ENCODE peak calls at places on chromosomes 2 and 18, in ten cellular contexts. L, G, X, T, A, D, P, J, N and R are unnamed samples.

GRCh38 chr2:162072976-162073775 is 839 bp downstream of the DPP4 start:
- DNase-seq in J (peak), A (peak), X (no peak), L (peak), P (no peak), T (peak), G (no peak), N (no peak), D (no peak), R (no peak)

GRCh38 chr2:129112181-129112580 is 793.5 kb upstream of the HS6ST1 start:
- DNase-seq in P (no peak), A (no peak), N (no peak), L (no peak), J (no peak), D (no peak), G (no peak), X (no peak), T (no peak), R (no peak)

GRCh38 chr2:101758001-101758400 is 60.5 kb downstream of the MAP4K4 start:
- DNase-seq in J (no peak), T (no peak), G (no peak), A (no peak), P (no peak), L (no peak), X (no peak), D (peak), N (no peak), R (no peak)

GRCh38 chr2:98572676-98573075 is 35.6 kb downstream of the COA5 start:
- DNase-seq in D (peak), T (no peak), P (no peak), X (no peak), J (no peak), G (no peak), N (peak), L (no peak), A (peak), R (no peak)

GRCh38 chr2:45301307-45302010 is 292.2 kb upstream of the SIX2 start:
- DNase-seq in D (no peak), G (no peak), N (no peak), P (no peak), X (no peak), T (no peak), A (no peak), J (no peak), L (no peak), R (no peak)

GRCh38 chr2:7191927-7192326 is 274.7 kb downstream of the RNF144A start:
- DNase-seq in G (peak), P (peak), J (peak), N (no peak), T (no peak), X (peak), D (peak), A (no peak), L (no peak), R (no peak)

GRCh38 chr2:190413421-190413820 is 5.3 kb downstream of the MFSD6 start:
- DNase-seq in N (no peak), D (no peak), L (no peak), X (no peak), G (no peak), A (no peak), P (peak), J (no peak), T (no peak), R (no peak)

GRCh38 chr2:221715783-221716386 is 143.8 kb upstream of the EPHA4 start:
- DNase-seq in G (no peak), A (no peak), L (no peak), J (no peak), X (peak), T (no peak), D (peak), P (no peak), N (no peak), R (no peak)

GRCh38 chr2:201120500-201120899 is 4.5 kb downstream of the CFLAR start:
- DNase-seq in P (no peak), X (no peak), N (no peak), D (no peak), J (no peak), A (no peak), L (no peak), T (no peak), G (no peak), R (no peak)

GRCh38 chr2:151766421-151767153 is 32.3 kb upstream of the NEB start:
- DNase-seq in N (no peak), A (no peak), L (no peak), G (peak), D (no peak), T (no peak), P (no peak), J (no peak), X (no peak), R (no peak)

GRCh38 chr2:39733070-39733674 is 45.9 kb downstream of the THUMPD2 start:
- DNase-seq in D (peak), J (no peak), X (no peak), N (no peak), T (no peak), A (no peak), G (peak), P (no peak), L (no peak), R (no peak)

GRCh38 chr2:71531522-71532047 is 78.2 kb downstream of the DYSF start:
- DNase-seq in A (no peak), L (no peak), G (no peak), D (peak), T (no peak), N (peak), P (peak), X (peak), J (no peak), R (no peak)
- TF ChIP-seq CTCF in A (no peak), L (no peak), G (no peak), D (no peak), T (no peak), N (no peak), P (no peak), X (no peak), J (no peak), R (no peak)

GRCh38 chr2:180520206-180520605 is 460.2 kb upstream of the UBE2E3 start:
- DNase-seq in G (no peak), L (no peak), X (peak), N (no peak), T (no peak), J (peak), P (no peak), A (no peak), D (no peak), R (no peak)
- TF ChIP-seq CTCF in G (peak), L (no peak), X (no peak), N (no peak), T (no peak), J (no peak), P (no peak), A (no peak), D (no peak), R (no peak)

GRCh38 chr2:233209117-233209977 is 42.1 kb upstream of the ATG16L1 start:
- DNase-seq in X (peak), J (no peak), G (peak), A (no peak), T (no peak), P (peak), D (peak), N (no peak), L (no peak), R (no peak)

GRCh38 chr2:233209978-233210680 is 41.3 kb upstream of the ATG16L1 start:
- DNase-seq in J (no peak), X (peak), P (no peak), G (no peak), A (no peak), N (no peak), L (no peak), D (no peak), T (no peak), R (no peak)

GRCh38 chr2:233210843-233211600 is 40.5 kb upstream of the ATG16L1 start:
- DNase-seq in X (peak), P (peak), J (peak), N (peak), A (peak), D (peak), G (peak), T (no peak), L (no peak), R (no peak)

GRCh38 chr2:233204286-233204936 is 47.1 kb upstream of the ATG16L1 start:
- DNase-seq in A (no peak), T (no peak), J (no peak), L (no peak), P (no peak), N (no peak), G (no peak), D (no peak), X (no peak), R (no peak)

GRCh38 chr2:233208382-233209116 is 42.9 kb upstream of the ATG16L1 start:
- DNase-seq in T (no peak), L (no peak), D (no peak), X (no peak), J (no peak), G (no peak), P (no peak), A (no peak), N (no peak), R (no peak)
- TF ChIP-seq CTCF in T (no peak), L (no peak), D (no peak), X (no peak), J (no peak), G (no peak), P (peak), A (no peak), N (no peak), R (no peak)

GRCh38 chr2:154837035-154837434 is 138.5 kb downstream of the KCNJ3 start:
- DNase-seq in D (no peak), T (no peak), N (no peak), G (no peak), P (no peak), A (no peak), L (no peak), X (no peak), J (no peak), R (no peak)
- TF ChIP-seq CTCF in D (no peak), T (no peak), N (no peak), G (no peak), P (no peak), A (no peak), L (no peak), X (no peak), J (no peak), R (no peak)

DNA sequence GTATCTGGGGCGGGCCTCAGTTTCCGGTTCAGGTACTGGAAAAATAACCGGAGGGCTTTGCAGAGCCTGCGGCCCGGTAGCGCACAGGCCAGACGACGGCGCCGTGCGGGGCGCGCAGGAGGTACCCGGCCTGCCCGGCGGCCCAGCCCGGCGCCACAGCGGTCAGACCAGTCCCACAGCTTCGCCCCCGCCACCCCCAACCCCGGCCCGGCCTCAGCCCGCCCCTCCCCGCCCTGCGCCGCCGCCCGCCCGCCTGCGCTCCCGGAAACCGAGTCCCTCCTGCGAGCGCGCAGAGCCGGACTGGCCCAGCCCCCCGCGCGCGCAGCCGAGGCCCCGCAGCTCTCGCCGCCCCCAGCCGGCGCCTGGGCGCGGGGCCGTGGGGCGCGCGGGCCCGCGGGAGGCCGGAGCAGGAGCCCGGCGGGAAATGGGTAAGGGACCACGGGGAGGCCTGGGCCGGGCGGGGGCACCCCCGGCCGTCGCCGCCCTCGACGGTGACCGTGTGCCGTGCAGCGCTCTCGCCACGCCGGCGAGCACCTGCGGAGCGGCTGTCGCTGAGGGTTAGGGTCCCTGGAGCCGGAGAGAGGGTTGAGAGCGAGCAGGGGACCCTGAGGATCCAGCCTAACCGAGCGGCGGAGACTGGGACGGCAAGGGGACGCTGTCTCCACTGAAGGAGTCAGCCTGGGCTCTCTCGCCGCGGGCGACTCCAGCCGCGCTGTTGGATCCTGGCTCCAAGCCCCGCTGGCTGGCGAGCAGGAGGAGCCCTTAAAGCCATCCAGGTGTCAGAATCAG is 16.5 kb upstream of the PSD4 start:
- DNase-seq in P (no peak), L (peak), G (no peak), N (peak), D (peak), A (no peak), T (peak), J (peak), X (peak), R (no peak)
- TF ChIP-seq CTCF in P (no peak), L (no peak), G (no peak), N (no peak), D (no peak), A (no peak), T (no peak), J (no peak), X (no peak), R (no peak)

DNA sequence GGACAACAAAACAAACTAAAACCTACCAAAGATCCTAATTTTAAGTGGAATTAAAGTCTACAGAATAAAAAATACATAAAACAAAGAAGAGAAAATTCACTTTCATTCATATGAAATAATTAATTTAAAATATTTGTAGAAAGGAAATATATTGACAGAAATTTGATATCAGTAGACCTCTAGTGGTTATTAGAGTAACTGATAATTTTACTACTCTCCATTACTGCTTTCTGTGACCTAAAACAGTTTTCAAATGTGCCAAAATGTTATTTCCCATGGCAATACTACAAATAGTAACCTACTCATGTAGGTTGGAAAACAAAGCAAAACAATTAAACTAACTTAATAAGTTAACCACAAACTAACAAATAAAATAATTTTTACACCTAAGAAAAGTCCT is 147.1 kb downstream of the NOL4 start:
- DNase-seq in A (no peak), X (peak), T (no peak), G (no peak), J (no peak), P (no peak), D (no peak), L (no peak), N (no peak), R (no peak)
- TF ChIP-seq CTCF in A (no peak), X (no peak), T (no peak), G (peak), J (no peak), P (no peak), D (no peak), L (no peak), N (no peak), R (no peak)

GRCh38 chr2:237162959-237163358 is 77.3 kb downstream of the COPS8 start:
- DNase-seq in G (no peak), T (no peak), D (no peak), A (no peak), X (no peak), P (no peak), N (no peak), L (no peak), J (no peak), R (no peak)

GRCh38 chr2:237167038-237167437 is 81.3 kb downstream of the COPS8 start:
- DNase-seq in J (no peak), L (no peak), P (no peak), A (no peak), G (no peak), N (no peak), D (no peak), X (no peak), T (no peak), R (no peak)

GRCh38 chr2:237167934-237168333 is 82.2 kb downstream of the COPS8 start:
- DNase-seq in L (no peak), D (no peak), N (no peak), T (no peak), X (no peak), J (no peak), A (no peak), G (no peak), P (no peak), R (no peak)

GRCh38 chr2:237164474-237165047 is 78.9 kb downstream of the COPS8 start:
- DNase-seq in L (no peak), J (no peak), T (no peak), X (no peak), A (no peak), N (no peak), D (no peak), G (no peak), P (no peak), R (no peak)

GRCh38 chr2:237165405-237166276 is 80.0 kb downstream of the COPS8 start:
- DNase-seq in X (no peak), G (peak), T (no peak), N (no peak), P (no peak), J (peak), A (no peak), L (no peak), D (no peak), R (no peak)
- TF ChIP-seq CTCF in X (peak), G (peak), T (no peak), N (no peak), P (peak), J (peak), A (no peak), L (peak), D (peak), R (peak)

GRCh38 chr18:8719192-8719591 is 13.8 kb downstream of the MTCL1 start:
- DNase-seq in J (no peak), D (peak), G (no peak), A (no peak), P (no peak), X (no peak), L (no peak), T (no peak), N (no peak), R (no peak)

GRCh38 chr18:8721094-8721669 is 15.8 kb downstream of the MTCL1 start:
- DNase-seq in D (no peak), L (no peak), X (no peak), T (no peak), A (no peak), N (no peak), J (no peak), P (no peak), G (no peak), R (no peak)

GRCh38 chr18:8717011-8717770 is 11.8 kb downstream of the MTCL1 start:
- DNase-seq in T (no peak), P (no peak), J (no peak), N (no peak), G (no peak), X (no peak), L (no peak), D (no peak), A (no peak), R (no peak)

GRCh38 chr18:8720141-8720540 is 14.8 kb downstream of the MTCL1 start:
- DNase-seq in D (no peak), T (no peak), L (no peak), P (no peak), A (no peak), X (no peak), G (no peak), J (no peak), N (no peak), R (no peak)

GRCh38 chr18:8718401-8718913 is 13.1 kb downstream of the MTCL1 start:
- DNase-seq in T (no peak), N (no peak), X (no peak), G (no peak), A (no peak), L (no peak), D (no peak), P (no peak), J (no peak), R (no peak)
- TF ChIP-seq CTCF in T (no peak), N (no peak), X (no peak), G (no peak), A (no peak), L (no peak), D (no peak), P (no peak), J (no peak), R (no peak)